ENCODE peak calls at places on chromosomes 13 and 19, in ten cellular contexts. One of them, this sample, is unnamed. For H3K9me3, the result is how much of the 10 kb centered on the place peaks cover.

GRCh38 chr19:43780706-43781525 is at the start of gene KCNN4:
- DNase-seq in body of pancreas: no peak
- DNase-seq in pancreas: no peak
- DNase-seq in colonic mucosa: peak
- DNase-seq in neural progenitor cell: no peak
- DNase-seq in astrocyte: peak
- DNase-seq in Caco-2: no peak
- DNase-seq in PC-3: peak
- DNase-seq in esophagus squamous epithelium: peak
- DNase-seq in spleen: peak
- DNase-seq in this sample: no peak

GRCh38 chr13:50344717-50345116 is 329.5 kb downstream of the KCNRG start:
- DNase-seq in spleen: no peak
- DNase-seq in esophagus squamous epithelium: no peak
- DNase-seq in astrocyte: no peak
- DNase-seq in PC-3: no peak
- DNase-seq in pancreas: no peak
- DNase-seq in Caco-2: no peak
- DNase-seq in body of pancreas: no peak
- DNase-seq in colonic mucosa: no peak
- DNase-seq in neural progenitor cell: no peak
- DNase-seq in this sample: no peak

GRCh38 chr19:33048806-33049676 is 15.6 kb downstream of the RHPN2 start:
- DNase-seq in PC-3: peak
- DNase-seq in astrocyte: peak
- DNase-seq in pancreas: no peak
- DNase-seq in colonic mucosa: no peak
- DNase-seq in spleen: no peak
- DNase-seq in esophagus squamous epithelium: no peak
- DNase-seq in neural progenitor cell: no peak
- DNase-seq in body of pancreas: peak
- DNase-seq in Caco-2: peak
- DNase-seq in this sample: no peak

GRCh38 chr19:17337675-17338439 is 504 bp downstream of the GTPBP3 start:
- DNase-seq in colonic mucosa: peak
- DNase-seq in Caco-2: peak
- DNase-seq in spleen: peak
- DNase-seq in body of pancreas: no peak
- DNase-seq in PC-3: peak
- DNase-seq in pancreas: peak
- DNase-seq in astrocyte: no peak
- DNase-seq in esophagus squamous epithelium: no peak
- DNase-seq in neural progenitor cell: peak
- DNase-seq in this sample: peak

GRCh38 chr13:44212633-44213387 is 160.8 kb upstream of the SERP2 start:
- DNase-seq in Caco-2: peak
- DNase-seq in colonic mucosa: no peak
- DNase-seq in spleen: no peak
- DNase-seq in pancreas: no peak
- DNase-seq in astrocyte: no peak
- DNase-seq in esophagus squamous epithelium: no peak
- DNase-seq in neural progenitor cell: no peak
- DNase-seq in PC-3: no peak
- DNase-seq in body of pancreas: no peak
- DNase-seq in this sample: no peak

GRCh38 chr19:1401138-1401888 is at the start of gene GAMT:
- DNase-seq in colonic mucosa: no peak
- DNase-seq in body of pancreas: peak
- DNase-seq in Caco-2: peak
- DNase-seq in astrocyte: no peak
- DNase-seq in esophagus squamous epithelium: no peak
- DNase-seq in PC-3: peak
- DNase-seq in neural progenitor cell: peak
- DNase-seq in pancreas: no peak
- DNase-seq in spleen: peak
- DNase-seq in this sample: peak

GRCh38 chr19:9306443-9306842 is 3.2 kb downstream of the ZNF699 start:
- DNase-seq in colonic mucosa: no peak
- DNase-seq in neural progenitor cell: no peak
- DNase-seq in PC-3: peak
- DNase-seq in esophagus squamous epithelium: no peak
- DNase-seq in astrocyte: peak
- DNase-seq in body of pancreas: no peak
- DNase-seq in Caco-2: no peak
- DNase-seq in spleen: no peak
- DNase-seq in pancreas: no peak
- DNase-seq in this sample: no peak

GRCh38 chr19:38134538-38135149 is 89.4 kb downstream of the DPF1 start:
- DNase-seq in esophagus squamous epithelium: no peak
- DNase-seq in PC-3: peak
- DNase-seq in neural progenitor cell: peak
- DNase-seq in body of pancreas: peak
- DNase-seq in spleen: no peak
- DNase-seq in astrocyte: no peak
- DNase-seq in colonic mucosa: peak
- DNase-seq in Caco-2: peak
- DNase-seq in pancreas: no peak
- DNase-seq in this sample: peak

GRCh38 chr13:111328803-111329410 is 8.5 kb downstream of the TEX29 start:
- DNase-seq in pancreas: no peak
- DNase-seq in astrocyte: no peak
- DNase-seq in body of pancreas: no peak
- DNase-seq in Caco-2: no peak
- DNase-seq in colonic mucosa: no peak
- DNase-seq in spleen: no peak
- DNase-seq in neural progenitor cell: no peak
- DNase-seq in PC-3: no peak
- DNase-seq in esophagus squamous epithelium: no peak
- DNase-seq in this sample: no peak

GRCh38 chr19:57067440-57067839 is 52.3 kb upstream of the USP29 start:
- DNase-seq in spleen: no peak
- DNase-seq in astrocyte: no peak
- DNase-seq in colonic mucosa: no peak
- DNase-seq in pancreas: no peak
- DNase-seq in PC-3: no peak
- DNase-seq in neural progenitor cell: no peak
- DNase-seq in esophagus squamous epithelium: no peak
- DNase-seq in body of pancreas: no peak
- DNase-seq in Caco-2: no peak
- DNase-seq in this sample: no peak
- H3K9me3 ChIP-seq in spleen: under half
- H3K9me3 ChIP-seq in astrocyte: under half
- H3K9me3 ChIP-seq in colonic mucosa: under half
- H3K9me3 ChIP-seq in pancreas: under half
- H3K9me3 ChIP-seq in PC-3: under half
- H3K9me3 ChIP-seq in neural progenitor cell: under half
- H3K9me3 ChIP-seq in esophagus squamous epithelium: under half
- H3K9me3 ChIP-seq in body of pancreas: under half
- H3K9me3 ChIP-seq in Caco-2: under half
- H3K9me3 ChIP-seq in this sample: under half

DNA sequence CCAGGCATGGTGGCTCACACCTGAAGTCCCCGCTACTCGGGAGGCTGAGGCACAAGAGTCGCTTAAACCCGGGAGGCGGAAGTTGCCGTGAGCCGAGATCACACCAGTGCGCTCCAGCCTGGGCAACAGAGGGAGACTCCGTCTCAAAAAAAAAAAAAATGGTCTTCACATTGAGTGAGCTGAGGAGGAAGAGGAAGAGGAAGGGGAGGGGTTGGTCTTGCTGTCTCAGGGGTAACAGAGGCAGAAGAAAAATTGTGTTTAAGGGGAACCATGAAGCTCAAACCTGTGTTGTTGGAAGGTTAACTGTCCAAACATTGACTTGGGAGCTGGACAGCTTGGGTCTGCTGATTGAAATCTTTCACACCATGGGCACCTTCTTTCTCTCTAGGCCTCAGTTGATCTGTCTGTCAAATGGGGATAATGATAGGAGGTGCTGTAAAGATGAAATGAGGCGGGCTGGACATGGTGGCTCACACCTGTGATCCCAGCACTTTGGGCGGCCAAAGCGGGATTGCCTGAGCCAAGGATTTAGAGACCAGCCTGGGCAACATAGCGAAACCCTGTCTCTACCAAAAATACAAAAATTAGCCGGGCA is 9.8 kb upstream of the SLC44A2 start:
- DNase-seq in body of pancreas: no peak
- DNase-seq in neural progenitor cell: no peak
- DNase-seq in pancreas: no peak
- DNase-seq in PC-3: no peak
- DNase-seq in colonic mucosa: no peak
- DNase-seq in Caco-2: no peak
- DNase-seq in esophagus squamous epithelium: no peak
- DNase-seq in spleen: no peak
- DNase-seq in astrocyte: no peak
- DNase-seq in this sample: no peak
- H3K4me3 ChIP-seq in body of pancreas: no peak
- H3K4me3 ChIP-seq in neural progenitor cell: no peak
- H3K4me3 ChIP-seq in pancreas: no peak
- H3K4me3 ChIP-seq in PC-3: no peak
- H3K4me3 ChIP-seq in colonic mucosa: no peak
- H3K4me3 ChIP-seq in Caco-2: no peak
- H3K4me3 ChIP-seq in esophagus squamous epithelium: no peak
- H3K4me3 ChIP-seq in spleen: no peak
- H3K4me3 ChIP-seq in astrocyte: no peak
- H3K4me3 ChIP-seq in this sample: no peak

GRCh38 chr19:19642506-19643157 is 825 bp downstream of the GMIP start:
- DNase-seq in colonic mucosa: no peak
- DNase-seq in pancreas: no peak
- DNase-seq in esophagus squamous epithelium: no peak
- DNase-seq in neural progenitor cell: peak
- DNase-seq in Caco-2: no peak
- DNase-seq in PC-3: peak
- DNase-seq in body of pancreas: no peak
- DNase-seq in astrocyte: no peak
- DNase-seq in spleen: no peak
- DNase-seq in this sample: peak

GRCh38 chr19:19645233-19645870 is 1.9 kb upstream of the GMIP start:
- DNase-seq in body of pancreas: no peak
- DNase-seq in Caco-2: no peak
- DNase-seq in PC-3: no peak
- DNase-seq in neural progenitor cell: no peak
- DNase-seq in esophagus squamous epithelium: no peak
- DNase-seq in astrocyte: no peak
- DNase-seq in pancreas: peak
- DNase-seq in colonic mucosa: no peak
- DNase-seq in spleen: no peak
- DNase-seq in this sample: no peak

GRCh38 chr19:19647037-19647835 is 3.8 kb upstream of the GMIP start:
- DNase-seq in pancreas: peak
- DNase-seq in colonic mucosa: no peak
- DNase-seq in body of pancreas: no peak
- DNase-seq in neural progenitor cell: no peak
- DNase-seq in esophagus squamous epithelium: no peak
- DNase-seq in astrocyte: no peak
- DNase-seq in PC-3: no peak
- DNase-seq in spleen: no peak
- DNase-seq in Caco-2: no peak
- DNase-seq in this sample: no peak

GRCh38 chr19:19643158-19644053 is at the start of gene GMIP:
- DNase-seq in esophagus squamous epithelium: peak
- DNase-seq in body of pancreas: peak
- DNase-seq in spleen: peak
- DNase-seq in PC-3: peak
- DNase-seq in pancreas: peak
- DNase-seq in Caco-2: peak
- DNase-seq in colonic mucosa: peak
- DNase-seq in neural progenitor cell: peak
- DNase-seq in astrocyte: no peak
- DNase-seq in this sample: peak

DNA sequence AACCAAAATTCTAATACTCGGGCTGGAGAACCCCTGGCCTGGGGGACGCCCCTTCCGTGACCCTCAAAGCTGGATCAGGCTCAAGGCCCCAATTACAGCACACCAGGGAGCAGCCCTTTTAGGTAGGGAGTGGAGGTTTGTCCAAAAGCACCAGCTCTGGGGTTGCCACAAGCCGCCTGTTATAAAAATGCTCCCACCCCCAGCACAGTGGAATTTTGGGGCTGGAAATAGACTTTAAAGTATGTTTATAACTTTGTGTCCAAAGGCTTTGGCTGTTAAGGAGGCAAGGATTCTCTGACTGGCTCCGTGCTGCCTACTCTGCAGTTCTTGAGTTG is 564 bp upstream of the GMIP start:
- DNase-seq in Caco-2: no peak
- DNase-seq in spleen: no peak
- DNase-seq in esophagus squamous epithelium: no peak
- DNase-seq in pancreas: no peak
- DNase-seq in body of pancreas: no peak
- DNase-seq in colonic mucosa: no peak
- DNase-seq in PC-3: no peak
- DNase-seq in neural progenitor cell: no peak
- DNase-seq in astrocyte: no peak
- DNase-seq in this sample: no peak
- TF ChIP-seq CTCF in Caco-2: peak
- TF ChIP-seq CTCF in spleen: peak
- TF ChIP-seq CTCF in esophagus squamous epithelium: no peak
- TF ChIP-seq CTCF in pancreas: no peak
- TF ChIP-seq CTCF in body of pancreas: no peak
- TF ChIP-seq CTCF in colonic mucosa: no peak
- TF ChIP-seq CTCF in PC-3: peak
- TF ChIP-seq CTCF in neural progenitor cell: no peak
- TF ChIP-seq CTCF in astrocyte: no peak
- TF ChIP-seq CTCF in this sample: no peak

GRCh38 chr13:113531041-113531873 is 40.7 kb upstream of the DCUN1D2 start:
- DNase-seq in body of pancreas: no peak
- DNase-seq in astrocyte: no peak
- DNase-seq in Caco-2: no peak
- DNase-seq in colonic mucosa: no peak
- DNase-seq in neural progenitor cell: no peak
- DNase-seq in pancreas: no peak
- DNase-seq in esophagus squamous epithelium: no peak
- DNase-seq in spleen: peak
- DNase-seq in PC-3: no peak
- DNase-seq in this sample: no peak

GRCh38 chr13:113528101-113528797 is 37.7 kb upstream of the DCUN1D2 start:
- DNase-seq in astrocyte: no peak
- DNase-seq in Caco-2: no peak
- DNase-seq in esophagus squamous epithelium: no peak
- DNase-seq in PC-3: no peak
- DNase-seq in neural progenitor cell: no peak
- DNase-seq in body of pancreas: no peak
- DNase-seq in spleen: peak
- DNase-seq in pancreas: no peak
- DNase-seq in colonic mucosa: no peak
- DNase-seq in this sample: peak

GRCh38 chr13:113526466-113527220 is 36.1 kb upstream of the DCUN1D2 start:
- DNase-seq in colonic mucosa: no peak
- DNase-seq in PC-3: no peak
- DNase-seq in Caco-2: no peak
- DNase-seq in esophagus squamous epithelium: no peak
- DNase-seq in neural progenitor cell: no peak
- DNase-seq in body of pancreas: no peak
- DNase-seq in spleen: peak
- DNase-seq in astrocyte: no peak
- DNase-seq in pancreas: no peak
- DNase-seq in this sample: no peak

GRCh38 chr13:113527272-113527958 is 36.9 kb upstream of the DCUN1D2 start:
- DNase-seq in spleen: peak
- DNase-seq in pancreas: no peak
- DNase-seq in neural progenitor cell: no peak
- DNase-seq in colonic mucosa: no peak
- DNase-seq in astrocyte: no peak
- DNase-seq in PC-3: no peak
- DNase-seq in Caco-2: no peak
- DNase-seq in esophagus squamous epithelium: no peak
- DNase-seq in body of pancreas: no peak
- DNase-seq in this sample: no peak

GRCh38 chr13:113528798-113529180 is 38.3 kb upstream of the DCUN1D2 start:
- DNase-seq in body of pancreas: no peak
- DNase-seq in spleen: no peak
- DNase-seq in pancreas: no peak
- DNase-seq in Caco-2: no peak
- DNase-seq in esophagus squamous epithelium: no peak
- DNase-seq in colonic mucosa: no peak
- DNase-seq in PC-3: no peak
- DNase-seq in neural progenitor cell: no peak
- DNase-seq in astrocyte: no peak
- DNase-seq in this sample: no peak
- H3K9me3 ChIP-seq in body of pancreas: under half
- H3K9me3 ChIP-seq in spleen: under half
- H3K9me3 ChIP-seq in pancreas: under half
- H3K9me3 ChIP-seq in Caco-2: under half
- H3K9me3 ChIP-seq in esophagus squamous epithelium: under half
- H3K9me3 ChIP-seq in colonic mucosa: under half
- H3K9me3 ChIP-seq in PC-3: under half
- H3K9me3 ChIP-seq in neural progenitor cell: under half
- H3K9me3 ChIP-seq in astrocyte: under half
- H3K9me3 ChIP-seq in this sample: under half